ENCODE peak calls at places on chromosomes 11 and 22, in five cellular contexts. E is neuronal stem cell, X is H1, O is IMR-90, N is mesenchymal stem cell. L is an unnamed sample.

GRCh38 chr11:70604630-70605520 is 206.5 kb downstream of the CTTN start:
- DNase-seq in E (no peak), X (no peak), O (no peak), N (no peak), L (no peak)

GRCh38 chr11:127943763-127944162 is 643.6 kb downstream of the ETS1 start:
- DNase-seq in E (no peak), X (no peak), O (no peak), N (no peak), L (peak; percentile 37)

GRCh38 chr11:44199298-44199697 is 103.8 kb downstream of the EXT2 start:
- DNase-seq in E (no peak), X (no peak), O (no peak), N (no peak), L (no peak)

GRCh38 chr11:63875506-63875905 is 36.6 kb downstream of the MARK2 start:
- DNase-seq in E (no peak), X (no peak), O (no peak), N (no peak), L (no peak)

GRCh38 chr22:33023119-33023827 is 34.9 kb downstream of the SYN3 start:
- DNase-seq in E (no peak), X (peak; percentile 28), O (no peak), N (no peak), L (no peak)

GRCh38 chr22:44455151-44455962 is 42.7 kb downstream of the RTL6 start:
- DNase-seq in E (no peak), X (no peak), O (no peak), N (no peak), L (peak; percentile 62)

GRCh38 chr11:86861810-86862209 is 61.5 kb downstream of the PRSS23 start:
- DNase-seq in E (no peak), X (no peak), O (no peak), N (no peak), L (no peak)

GRCh38 chr22:17918840-17919239 is 105.5 kb downstream of the MICAL3 start:
- DNase-seq in E (no peak), X (no peak), O (peak; percentile 64), N (peak; percentile 70), L (peak; percentile 79)

GRCh38 chr11:16933756-16934603 is 80.2 kb downstream of the PLEKHA7 start:
- DNase-seq in E (no peak), X (no peak), O (no peak), N (peak; percentile 5), L (peak; percentile 33)

GRCh38 chr11:62602141-62603071 is 741 bp upstream of the MTA2 start:
- DNase-seq in E (no peak), X (peak; percentile 77), O (peak; percentile 46), N (no peak), L (peak; percentile 62)

GRCh38 chr22:47393191-47393590 is 630.7 kb downstream of the TBC1D22A start:
- DNase-seq in E (no peak), X (no peak), O (no peak), N (no peak), L (no peak)

GRCh38 chr11:20367313-20367948 is 3.9 kb downstream of the HTATIP2 start:
- DNase-seq in E (no peak), X (no peak), O (peak; percentile 94), N (peak; percentile 91), L (peak; percentile 72)

GRCh38 chr11:57294225-57295131 is 30.3 kb downstream of the TNKS1BP1 start:
- DNase-seq in E (no peak), X (no peak), O (peak; percentile 52), N (no peak), L (peak; percentile 83)

GRCh38 chr11:116736763-116737162 is 36.0 kb downstream of the BUD13 start:
- DNase-seq in E (no peak), X (peak; percentile 45), O (no peak), N (peak; percentile 37), L (peak; percentile 15)

GRCh38 chr11:71997594-71997993 is 1.1 kb upstream of the IL18BP start:
- DNase-seq in E (no peak), X (no peak), O (no peak), N (no peak), L (peak; percentile 75)

GRCh38 chr11:71995726-71996291 is 2.9 kb upstream of the IL18BP start:
- DNase-seq in E (no peak), X (no peak), O (no peak), N (no peak), L (no peak)

GRCh38 chr11:71998061-71998460 is 648 bp upstream of the IL18BP start:
- DNase-seq in E (no peak), X (no peak), O (no peak), N (no peak), L (peak; percentile 54)

GRCh38 chr11:71996946-71997345 is 1.8 kb upstream of the IL18BP start:
- DNase-seq in E (no peak), X (no peak), O (no peak), N (peak; percentile 7), L (peak; percentile 89)

DNA sequence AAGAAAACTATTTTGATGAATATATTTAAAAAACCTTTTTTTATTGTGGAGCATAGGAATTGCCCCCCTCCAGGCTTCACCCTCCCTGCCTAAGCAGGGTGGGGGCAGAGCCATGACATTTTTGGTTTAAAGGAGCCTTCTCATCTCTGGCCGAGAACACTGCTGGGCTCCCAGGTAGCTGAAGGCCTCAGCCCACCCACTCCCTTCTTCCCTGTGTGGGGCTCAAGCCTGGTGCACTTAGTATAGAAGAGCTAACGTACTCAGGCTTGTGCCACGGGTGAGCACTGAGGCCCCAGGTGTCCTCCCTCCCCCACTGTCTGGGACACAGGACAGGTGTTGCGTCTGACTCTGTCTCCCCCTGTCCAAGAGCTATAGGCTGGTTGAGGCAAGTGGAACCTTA is 2.2 kb upstream of the IL18BP start:
- DNase-seq in E (no peak), X (no peak), O (no peak), N (no peak), L (no peak)
- H3K36me3 ChIP-seq in E (peaks cover 20% of the 10 kb centered on the region), X (no peaks in the 10 kb centered on the region), O (peaks cover 16% of the 10 kb centered on the region), N (peaks cover 58% of the 10 kb centered on the region), L (peaks cover 21% of the 10 kb centered on the region)

GRCh38 chr11:36079911-36080310 is 136.0 kb downstream of the LDLRAD3 start:
- DNase-seq in E (no peak), X (no peak), O (no peak), N (no peak), L (no peak)

GRCh38 chr11:36077368-36077767 is 133.5 kb downstream of the LDLRAD3 start:
- DNase-seq in E (no peak), X (no peak), O (no peak), N (no peak), L (no peak)

GRCh38 chr11:36077886-36078685 is 134.2 kb downstream of the LDLRAD3 start:
- DNase-seq in E (no peak), X (no peak), O (no peak), N (peak; percentile 82), L (no peak)

GRCh38 chr11:36081274-36081945 is 137.5 kb downstream of the LDLRAD3 start:
- DNase-seq in E (no peak), X (no peak), O (no peak), N (no peak), L (no peak)

GRCh38 chr11:36078686-36079055 is 134.8 kb downstream of the LDLRAD3 start:
- DNase-seq in E (no peak), X (no peak), O (no peak), N (no peak), L (no peak)
- H3K14ac ChIP-seq in E (peak overlapping the region; percentile 47), X (no peak overlapping the region), O (no peak overlapping the region), N (peak overlapping the region; percentile 73), L (no peak overlapping the region)

GRCh38 chr11:65396769-65397745 is 10.6 kb downstream of the FRMD8 start:
- DNase-seq in E (no peak), X (no peak), O (no peak), N (no peak), L (no peak)

GRCh38 chr11:65399845-65400244 is 13.4 kb downstream of the FRMD8 start:
- DNase-seq in E (no peak), X (no peak), O (no peak), N (no peak), L (no peak)

GRCh38 chr11:65399249-65399648 is 12.8 kb downstream of the FRMD8 start:
- DNase-seq in E (no peak), X (no peak), O (no peak), N (no peak), L (no peak)

GRCh38 chr11:65400295-65401072 is 14.0 kb downstream of the FRMD8 start:
- DNase-seq in E (no peak), X (no peak), O (no peak), N (no peak), L (no peak)

GRCh38 chr11:65398362-65398910 is 12.0 kb downstream of the FRMD8 start:
- DNase-seq in E (no peak), X (no peak), O (no peak), N (no peak), L (no peak)
- H3K36me3 ChIP-seq in E (peaks cover 12% of the 10 kb centered on the region), X (no peaks in the 10 kb centered on the region), O (peaks cover 59% of the 10 kb centered on the region), N (peaks cover 85% of the 10 kb centered on the region), L (peaks cover 73% of the 10 kb centered on the region)

GRCh38 chr11:77191823-77192495 is 63.9 kb downstream of the MYO7A start:
- DNase-seq in E (peak; percentile 64), X (peak; percentile 92), O (peak; percentile 20), N (peak; percentile 54), L (no peak)
- H3K14ac ChIP-seq in E (no peak overlapping the region), X (no peak overlapping the region), O (no peak overlapping the region), N (peak overlapping the region; percentile 1), L (no peak overlapping the region)